ENCODE peak calls at places on chromosomes 12 and 14, in four cellular contexts. L is GM12878, Y is right lobe of liver, O is sigmoid colon. E is an unnamed sample.

GRCh38 chr12:55972045-55972843 is 1.6 kb upstream of the RAB5B start:
- DNase-seq in O (peak), Y (no peak), L (no peak), E (no peak)

GRCh38 chr12:75591628-75592027 is 80.2 kb upstream of the KRR1 start:
- DNase-seq in Y (no peak), O (no peak), L (no peak), E (no peak)

GRCh38 chr12:20099395-20099976 is 268.9 kb upstream of the PDE3A start:
- DNase-seq in Y (no peak), O (no peak), L (no peak), E (no peak)

GRCh38 chr12:91637789-91638624 is 455.4 kb upstream of the DCN start:
- DNase-seq in Y (no peak), L (no peak), O (no peak), E (no peak)

GRCh38 chr12:6294533-6295186 is 15.8 kb upstream of the PLEKHG6 start:
- DNase-seq in Y (no peak), O (no peak), L (no peak), E (no peak)

GRCh38 chr14:20516921-20517320 is 11.6 kb downstream of the RNASE10 start:
- DNase-seq in O (no peak), L (no peak), Y (no peak), E (no peak)

GRCh38 chr14:98144964-98145363 is 1127.0 kb downstream of the BCL11B start:
- DNase-seq in Y (no peak), L (no peak), O (no peak), E (no peak)

GRCh38 chr12:100154472-100155247 is 12.0 kb upstream of the BLTP3B start:
- DNase-seq in L (no peak), O (peak), Y (peak), E (peak)

GRCh38 chr12:78421011-78421410 is 443.6 kb upstream of the SYT1 start:
- DNase-seq in O (no peak), Y (no peak), L (no peak), E (no peak)

GRCh38 chr12:47757840-47758583 is 668 bp downstream of the RAPGEF3 start:
- DNase-seq in L (no peak), O (no peak), Y (no peak), E (no peak)

GRCh38 chr12:56258068-56258819 is at the start of gene ANKRD52:
- DNase-seq in Y (peak), L (no peak), O (peak), E (peak)

DNA sequence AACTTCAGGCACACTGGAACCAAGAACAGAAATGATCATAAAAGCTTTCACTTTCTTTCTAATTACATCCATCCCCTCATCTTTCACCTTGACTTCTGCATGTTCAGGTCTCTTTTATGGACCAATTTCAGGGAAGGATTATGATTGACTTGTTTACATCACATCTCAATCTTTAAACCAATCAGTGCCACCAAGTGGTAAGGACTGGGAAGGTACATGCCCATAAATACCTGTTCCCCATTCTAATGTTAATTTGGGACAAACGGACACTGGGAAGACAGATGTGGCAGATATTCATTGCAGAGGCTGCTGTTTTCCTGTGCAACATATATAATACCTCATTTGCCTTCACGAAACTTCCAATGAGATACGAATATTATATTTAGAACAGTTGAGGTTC is 978.1 kb downstream of the GALC start:
- DNase-seq in O (no peak), Y (no peak), L (no peak), E (no peak)
- TF ChIP-seq CTCF in O (no peak), Y (no peak), L (no peak), E (no peak)

GRCh38 chr12:108635997-108636808 is 2.5 kb upstream of the SELPLG start:
- DNase-seq in O (no peak), Y (no peak), L (no peak), E (no peak)

GRCh38 chr12:108638141-108638823 is 4.6 kb upstream of the SELPLG start:
- DNase-seq in L (no peak), Y (no peak), O (peak), E (no peak)

GRCh38 chr12:108635201-108635996 is 1.7 kb upstream of the SELPLG start:
- DNase-seq in Y (no peak), O (no peak), L (peak), E (no peak)

GRCh38 chr12:108637631-108638030 is 3.9 kb upstream of the SELPLG start:
- DNase-seq in Y (no peak), O (peak), L (no peak), E (no peak)

DNA sequence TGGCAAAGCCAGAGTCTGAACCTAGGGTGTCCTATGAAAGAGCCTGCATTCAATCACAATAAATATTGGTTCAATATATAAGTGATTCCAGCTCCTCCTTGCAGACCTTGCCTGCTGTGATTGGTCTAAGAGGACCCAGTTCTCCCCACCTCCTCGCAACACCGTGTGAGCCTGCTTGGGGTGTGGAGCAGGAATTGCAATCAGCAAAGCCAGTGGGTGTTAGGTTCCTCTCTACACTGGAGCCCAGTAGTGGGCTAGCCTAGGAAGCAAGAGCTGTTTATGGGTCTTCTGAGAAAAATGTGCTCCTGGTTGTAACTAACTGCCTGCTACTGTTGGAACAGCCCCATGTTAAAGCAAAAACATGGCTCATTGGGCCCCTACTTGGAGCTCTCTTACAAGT is 3.5 kb upstream of the SELPLG start:
- DNase-seq in Y (no peak), L (no peak), O (no peak), E (no peak)
- TF ChIP-seq POLR2A in Y (no peak), L (peak), O (no peak), E (no peak)

GRCh38 chr14:37369446-37369845 is 171.7 kb downstream of the MIPOL1 start:
- DNase-seq in O (no peak), L (no peak), Y (no peak), E (no peak)

GRCh38 chr14:37363661-37364060 is 165.9 kb downstream of the MIPOL1 start:
- DNase-seq in L (no peak), O (no peak), Y (no peak), E (no peak)
- H3K27ac ChIP-seq in L (no peak), O (no peak), Y (no peak), E (no peak)

DNA sequence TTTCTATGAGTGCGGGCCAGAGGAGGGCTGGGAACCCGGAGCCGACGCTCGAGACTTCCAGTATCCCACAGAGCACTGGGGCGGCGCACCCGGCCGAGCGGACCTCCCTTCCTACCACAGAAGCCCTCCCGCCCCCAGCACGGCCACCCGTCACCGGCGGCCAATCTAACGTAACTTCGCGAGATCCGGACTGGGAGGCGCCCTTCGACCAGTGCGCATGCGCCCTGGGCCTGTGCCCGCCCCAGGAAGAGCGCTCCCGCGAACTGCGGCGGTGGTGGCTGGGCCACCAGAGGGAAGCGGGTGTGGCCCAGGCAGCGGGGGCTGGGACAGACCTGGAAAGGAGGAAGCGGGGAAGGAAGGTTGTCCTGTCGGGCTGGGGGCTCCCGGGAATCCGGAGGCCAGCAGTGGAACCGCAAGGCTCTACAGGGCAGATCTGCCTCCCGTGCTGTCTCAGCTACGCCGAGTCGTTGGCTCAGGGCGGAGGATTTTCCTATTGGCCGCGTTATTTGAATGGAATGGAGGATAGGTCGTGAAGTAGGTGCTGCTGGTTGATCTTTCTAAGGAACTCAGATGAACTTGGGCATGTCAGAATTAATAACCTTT is at the start of gene PPP1R12A:
- DNase-seq in L (peak), Y (peak), O (peak), E (peak)
- TF ChIP-seq CTCF in L (peak), Y (no peak), O (no peak), E (peak)

DNA sequence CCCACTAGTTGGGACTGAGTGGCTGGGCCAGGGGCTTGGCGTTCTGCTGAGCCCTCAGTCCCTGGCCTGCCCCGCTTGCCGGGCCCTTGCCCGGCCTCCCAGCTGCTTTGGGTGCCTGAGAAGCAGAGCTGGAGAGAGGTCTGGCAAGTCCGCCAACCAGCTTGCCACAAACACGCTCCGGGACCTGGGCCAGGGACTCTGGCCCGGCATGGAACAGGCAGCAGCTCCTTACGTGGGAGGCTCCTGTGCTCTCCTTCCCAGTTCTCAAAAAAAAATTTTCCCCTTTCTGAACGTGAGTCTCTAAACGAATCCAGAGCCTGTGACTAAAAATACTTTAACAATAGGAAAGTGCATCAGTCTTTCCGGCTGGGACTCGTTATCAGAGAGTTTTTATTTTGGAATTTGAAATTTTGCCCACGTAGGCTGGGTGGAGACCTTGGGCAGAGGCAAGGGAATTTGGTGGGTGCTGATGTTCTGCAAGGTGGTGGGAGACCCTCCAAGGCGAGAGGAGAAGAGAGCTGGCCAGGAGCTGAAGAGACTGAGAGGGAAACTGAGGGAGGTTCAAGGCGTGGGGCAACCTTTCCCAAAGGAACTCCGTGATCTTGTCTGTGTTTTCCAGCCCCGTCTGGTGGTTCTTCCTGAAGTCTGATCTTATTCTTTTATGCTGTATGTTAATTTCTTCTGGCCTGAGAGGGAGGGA is 6.8 kb upstream of the NR4A1 start:
- DNase-seq in L (no peak), Y (peak), O (peak), E (peak)
- TF ChIP-seq POLR2A in L (no peak), Y (no peak), O (no peak), E (peak)

GRCh38 chr14:28196878-28197277 is 569.7 kb upstream of the FOXG1 start:
- DNase-seq in O (no peak), Y (no peak), L (no peak), E (no peak)
- H3K27ac ChIP-seq in O (no peak), Y (no peak), L (no peak), E (no peak)

GRCh38 chr14:96039633-96040311 is 610 bp downstream of the C14orf132 start:
- DNase-seq in Y (peak), O (peak), L (no peak), E (no peak)
- TF ChIP-seq CTCF in Y (no peak), O (no peak), L (no peak), E (no peak)

E was measured in heart left ventricle.